ENCODE peak calls at places on chromosomes 1 and 21, in nine cellular contexts. L is stomach, Z is H1, I is sigmoid colon, R is SK-N-SH, W is K562, Q is transverse colon, H is upper lobe of left lung, M is HepG2. D is an unnamed sample. For H3K27me3, the result is how much of the 10 kb centered on the place peaks cover.

GRCh38 chr1:67201891-67202290 is 35.6 kb downstream of the IL23R start:
- DNase-seq in L (no peak), Z (no peak), I (no peak), R (no peak), W (no peak), Q (no peak), H (no peak), M (no peak), D (no peak)

GRCh38 chr21:42818328-42818749 is 61.0 kb downstream of the WDR4 start:
- DNase-seq in L (peak), Z (peak), I (peak), R (peak), W (peak), Q (peak), H (peak), M (peak), D (no peak)

GRCh38 chr1:34816778-34817177 is 24.0 kb downstream of the GJA4 start:
- DNase-seq in L (no peak), Z (no peak), I (no peak), R (no peak), W (no peak), Q (no peak), H (no peak), M (no peak), D (no peak)

GRCh38 chr1:172537827-172538391 is 5.0 kb downstream of the SUCO start:
- DNase-seq in L (no peak), Z (no peak), I (no peak), R (peak), W (no peak), Q (no peak), H (no peak), M (no peak), D (no peak)

GRCh38 chr1:73556270-73556669 is 641.7 kb downstream of the LRRIQ3 start:
- DNase-seq in L (no peak), Z (no peak), I (no peak), R (no peak), W (no peak), Q (no peak), H (no peak), M (no peak), D (no peak)

GRCh38 chr21:45942011-45942546 is 39.5 kb upstream of the COL6A1 start:
- DNase-seq in L (no peak), Z (no peak), I (no peak), R (no peak), W (no peak), Q (no peak), H (peak), M (no peak), D (no peak)

GRCh38 chr1:5311147-5311546 is 656.7 kb downstream of the AJAP1 start:
- DNase-seq in L (no peak), Z (no peak), I (no peak), R (no peak), W (no peak), Q (no peak), H (no peak), M (no peak), D (no peak)

GRCh38 chr1:83802450-83803152 is 196.3 kb downstream of the TTLL7 start:
- DNase-seq in L (no peak), Z (no peak), I (no peak), R (no peak), W (no peak), Q (no peak), H (no peak), M (no peak), D (no peak)

GRCh38 chr1:3984586-3984985 is 84.5 kb upstream of the C1orf174 start:
- DNase-seq in L (no peak), Z (no peak), I (no peak), R (no peak), W (no peak), Q (no peak), H (no peak), M (no peak), D (no peak)

GRCh38 chr1:79899914-79900313 is 893.4 kb upstream of the ADGRL4 start:
- DNase-seq in L (no peak), Z (no peak), I (no peak), R (no peak), W (no peak), Q (no peak), H (no peak), M (no peak), D (no peak)

GRCh38 chr1:30877205-30877912 is 31.2 kb downstream of the SDC3 start:
- DNase-seq in L (peak), Z (no peak), I (peak), R (no peak), W (no peak), Q (peak), H (no peak), M (no peak), D (no peak)

GRCh38 chr1:35646043-35646442 is 4.7 kb upstream of the PSMB2 start:
- DNase-seq in L (no peak), Z (no peak), I (no peak), R (no peak), W (no peak), Q (no peak), H (no peak), M (no peak), D (no peak)

GRCh38 chr1:111841189-111841588 is 85.5 kb downstream of the DDX20 start:
- DNase-seq in L (no peak), Z (no peak), I (no peak), R (no peak), W (no peak), Q (no peak), H (no peak), M (no peak), D (no peak)

GRCh38 chr1:74693473-74693872 is 19.9 kb upstream of the ERICH3 start:
- DNase-seq in L (no peak), Z (no peak), I (no peak), R (no peak), W (no peak), Q (no peak), H (no peak), M (peak), D (no peak)

GRCh38 chr1:166811691-166812090 is 27.6 kb upstream of the POGK start:
- DNase-seq in L (no peak), Z (no peak), I (no peak), R (no peak), W (no peak), Q (no peak), H (no peak), M (no peak), D (no peak)

GRCh38 chr1:22673486-22674409 is 20.7 kb downstream of the C1QB start:
- DNase-seq in L (peak), Z (peak), I (no peak), R (peak), W (peak), Q (peak), H (peak), M (peak), D (no peak)

GRCh38 chr1:116679091-116679827 is 11.7 kb upstream of the IGSF3 start:
- DNase-seq in L (no peak), Z (no peak), I (no peak), R (peak), W (peak), Q (no peak), H (no peak), M (no peak), D (no peak)

GRCh38 chr1:201632364-201632952 is 93.5 kb downstream of the NAV1 start:
- DNase-seq in L (no peak), Z (no peak), I (no peak), R (no peak), W (no peak), Q (peak), H (no peak), M (no peak), D (no peak)

GRCh38 chr1:184986250-184986649 is 11.9 kb upstream of the NIBAN1 start:
- DNase-seq in L (no peak), Z (no peak), I (no peak), R (no peak), W (no peak), Q (no peak), H (no peak), M (no peak), D (no peak)

GRCh38 chr1:58566339-58566738 is 10.7 kb downstream of the TACSTD2 start:
- DNase-seq in L (no peak), Z (peak), I (no peak), R (no peak), W (no peak), Q (no peak), H (no peak), M (no peak), D (no peak)

GRCh38 chr1:217534566-217534965 is 96.3 kb downstream of the GPATCH2 start:
- DNase-seq in L (no peak), Z (no peak), I (no peak), R (no peak), W (no peak), Q (no peak), H (no peak), M (no peak), D (no peak)
- TF ChIP-seq EP300 in L (no peak), Z (no peak), I (no peak), R (no peak), W (no peak), Q (no peak), H (no peak), M (no peak), D (no peak)

GRCh38 chr21:34812510-34813265 is 143.9 kb downstream of the CLIC6 start:
- DNase-seq in L (no peak), Z (no peak), I (no peak), R (no peak), W (no peak), Q (no peak), H (no peak), M (peak), D (no peak)
- TF ChIP-seq POLR2AphosphoS5 in L (no peak), Z (no peak), I (no peak), R (peak), W (no peak), Q (no peak), H (no peak), M (no peak), D (no peak)

GRCh38 chr21:33069645-33069993 is 322 bp upstream of the OLIG1 start:
- DNase-seq in L (no peak), Z (no peak), I (no peak), R (no peak), W (no peak), Q (no peak), H (no peak), M (no peak), D (no peak)
- H3K27me3 ChIP-seq in L (half or more), Z (half or more), I (half or more), R (half or more), W (under half), Q (half or more), H (under half), M (half or more), D (half or more)

DNA sequence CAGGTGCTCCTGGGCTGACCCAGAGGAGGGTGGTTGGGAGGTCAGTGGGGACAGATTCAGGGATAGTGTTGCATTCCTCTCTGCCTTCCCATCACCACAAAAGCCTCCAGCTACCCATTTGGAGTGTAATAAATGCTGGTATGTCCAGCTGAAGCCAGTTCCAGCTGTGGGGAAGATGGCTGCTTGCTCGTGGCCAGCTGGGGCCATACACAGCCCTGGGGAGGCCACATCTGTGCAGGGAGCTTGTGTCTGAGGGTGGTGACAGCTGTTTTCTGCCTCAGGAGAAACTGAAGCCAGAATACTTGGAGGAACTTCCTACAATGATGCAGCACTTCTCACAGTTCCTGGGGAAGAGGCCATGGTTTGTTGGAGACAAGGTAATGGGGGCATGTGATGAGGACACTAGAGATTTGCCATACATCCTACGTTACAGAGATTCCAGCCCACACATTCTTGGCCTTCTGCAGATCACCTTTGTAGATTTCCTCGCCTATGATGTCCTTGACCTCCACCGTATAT is 2.7 kb downstream of the GSTM4 start:
- DNase-seq in L (no peak), Z (no peak), I (no peak), R (no peak), W (no peak), Q (no peak), H (no peak), M (no peak), D (no peak)
- TF ChIP-seq EP300 in L (no peak), Z (no peak), I (no peak), R (no peak), W (no peak), Q (no peak), H (no peak), M (no peak), D (no peak)

GRCh38 chr1:25503551-25504426 is 39.6 kb upstream of the LDLRAP1 start:
- DNase-seq in L (peak), Z (peak), I (peak), R (peak), W (peak), Q (peak), H (peak), M (no peak), D (no peak)
- TF ChIP-seq POLR2AphosphoS5 in L (no peak), Z (no peak), I (no peak), R (no peak), W (no peak), Q (no peak), H (no peak), M (no peak), D (no peak)